ENCODE peak calls at places on chromosomes 4 and X, in four cellular contexts. U is GM12878, Q is K562, W is HepG2. L is an unnamed sample.

GRCh38 chr4:18938343-18939109 is 917.0 kb upstream of the LCORL start:
- DNase-seq in U (no peak), Q (no peak), W (no peak), L (no peak)

GRCh38 chr4:47531241-47531953 is 46.3 kb downstream of the ATP10D start:
- DNase-seq in U (peak), Q (no peak), W (peak), L (peak)

GRCh38 chr4:91653067-91653466 is 650.7 kb upstream of the GRID2 start:
- DNase-seq in U (no peak), Q (no peak), W (no peak), L (no peak)

GRCh38 chr4:48262926-48263325 is 6.7 kb downstream of the TEC start:
- DNase-seq in U (no peak), Q (no peak), W (no peak), L (no peak)

GRCh38 chr4:22521240-22521639 is 5.4 kb upstream of the ADGRA3 start:
- DNase-seq in U (no peak), Q (no peak), W (no peak), L (no peak)

GRCh38 chr4:168825975-168826374 is 184.1 kb downstream of the CBR4 start:
- DNase-seq in U (no peak), Q (no peak), W (no peak), L (no peak)

GRCh38 chr4:21802406-21802805 is 146.2 kb downstream of the KCNIP4 start:
- DNase-seq in U (no peak), Q (no peak), W (no peak), L (no peak)

GRCh38 chr4:138996090-138996489 is 19.5 kb upstream of the NOCT start:
- DNase-seq in U (no peak), Q (no peak), W (no peak), L (no peak)

GRCh38 chr4:168612435-168613139 is 115.7 kb downstream of the PALLD start:
- DNase-seq in U (no peak), Q (no peak), W (no peak), L (no peak)

GRCh38 chr4:15336410-15337184 is 91.2 kb upstream of the C1QTNF7 start:
- DNase-seq in U (no peak), Q (no peak), W (no peak), L (peak)

GRCh38 chr4:112321768-112322684 is 24.9 kb downstream of the ALPK1 start:
- DNase-seq in U (no peak), Q (peak), W (peak), L (peak)

GRCh38 chrX:22559506-22559905 is 286.8 kb downstream of the CBLL2 start:
- DNase-seq in U (no peak), Q (no peak), W (no peak), L (no peak)

GRCh38 chrX:2788980-2789379 is 37.1 kb downstream of the XG start:
- DNase-seq in U (no peak), Q (no peak), W (no peak), L (no peak)

GRCh38 chr4:139786494-139787354 is 121.1 kb downstream of the MGST2 start:
- DNase-seq in U (no peak), Q (no peak), W (no peak), L (no peak)

GRCh38 chr4:112589207-112589606 is 47.5 kb downstream of the ZGRF1 start:
- DNase-seq in U (no peak), Q (peak), W (peak), L (no peak)

GRCh38 chr4:101604976-101605375 is 185.6 kb upstream of the BANK1 start:
- DNase-seq in U (no peak), Q (no peak), W (no peak), L (no peak)

GRCh38 chr4:105122334-105122733 is 24.3 kb upstream of the TET2 start:
- DNase-seq in U (no peak), Q (no peak), W (no peak), L (peak)

GRCh38 chrX:133674726-133675470 is 259.6 kb upstream of the GPC4 start:
- DNase-seq in U (no peak), Q (no peak), W (peak), L (peak)

GRCh38 chr4:13176603-13177190 is 307.4 kb downstream of the RAB28 start:
- DNase-seq in U (no peak), Q (no peak), W (no peak), L (no peak)

GRCh38 chr4:948936-949300 is 16.7 kb downstream of the TMEM175 start:
- DNase-seq in U (no peak), Q (no peak), W (no peak), L (no peak)

GRCh38 chr4:106766519-106766918 is 269.6 kb downstream of the DKK2 start:
- DNase-seq in U (no peak), Q (no peak), W (no peak), L (no peak)

GRCh38 chr4:87097075-87097474 is 123.3 kb downstream of the KLHL8 start:
- DNase-seq in U (no peak), Q (peak), W (no peak), L (peak)

GRCh38 chr4:113116414-113117345 is 67.2 kb downstream of the ANK2 start:
- DNase-seq in U (no peak), Q (no peak), W (no peak), L (peak)

GRCh38 chr4:147583876-147584275 is 33.3 kb upstream of the TMEM184C start:
- DNase-seq in U (no peak), Q (no peak), W (no peak), L (no peak)

GRCh38 chr4:69532886-69533506 is 37.3 kb upstream of the UGT2B4 start:
- DNase-seq in U (no peak), Q (no peak), W (no peak), L (no peak)
- TF ChIP-seq REST in U (no peak), Q (no peak), W (no peak), L (no peak)

DNA sequence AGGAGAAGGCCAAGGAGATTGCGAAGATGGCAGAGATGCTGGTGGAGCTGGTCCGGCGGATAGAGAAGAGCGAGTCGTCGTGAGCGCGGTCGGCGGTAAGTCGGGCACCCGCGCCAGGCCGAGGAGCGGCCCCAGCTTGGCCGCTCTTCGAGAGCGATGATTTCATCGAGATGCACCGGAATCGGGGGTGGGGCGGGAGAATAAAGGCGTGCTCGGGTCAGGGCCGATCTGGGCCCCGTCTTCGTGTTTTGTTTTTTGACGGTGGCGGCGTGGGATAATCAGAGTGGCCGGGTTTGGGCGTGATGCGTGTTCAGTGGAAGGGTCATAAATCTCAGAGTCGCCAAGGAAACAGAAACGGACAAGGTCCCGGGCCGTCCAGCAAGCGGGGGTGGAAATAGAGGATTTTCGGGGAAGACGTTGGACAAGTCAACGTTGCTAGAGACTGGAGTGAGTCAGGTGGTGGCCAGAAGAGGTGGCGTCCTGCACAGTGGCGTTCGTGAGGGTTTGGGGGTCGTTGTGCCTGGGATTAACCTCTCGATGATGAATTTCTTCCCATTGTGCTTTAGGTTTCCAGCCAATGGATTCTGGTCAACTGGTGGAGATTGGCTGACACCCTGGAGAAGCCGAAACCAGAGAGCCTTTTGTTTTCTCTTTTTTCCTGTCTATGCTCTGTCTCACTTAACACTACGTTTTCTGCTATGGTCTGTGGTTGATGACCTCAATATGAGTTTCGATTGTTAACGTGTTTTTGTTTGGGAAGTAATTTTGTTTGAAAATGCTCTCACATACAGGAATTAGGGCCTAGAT is 882 bp downstream of the MRFAP1 start:
- DNase-seq in U (no peak), Q (peak), W (no peak), L (peak)
- TF ChIP-seq CREB1 in U (peak), Q (peak), W (no peak), L (no peak)

DNA sequence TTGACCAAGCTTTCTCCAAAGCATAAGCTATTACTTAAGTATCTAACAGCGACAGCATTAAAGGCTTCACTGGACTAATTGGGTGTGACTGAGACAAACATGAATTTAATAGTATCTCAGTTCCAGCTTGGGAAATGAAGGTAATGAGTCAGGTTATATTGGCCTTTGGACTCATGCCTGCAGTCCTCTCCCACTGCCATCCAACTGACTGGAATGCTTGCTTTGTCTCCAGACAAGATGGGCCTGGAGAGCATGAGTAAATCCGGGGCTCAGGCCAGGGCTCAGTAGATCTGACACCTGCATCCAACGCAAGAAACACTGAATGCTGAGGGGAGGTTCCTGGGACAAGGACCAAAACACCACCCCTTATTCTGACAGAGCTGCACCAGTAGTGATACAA is 294.0 kb downstream of the IQCM start:
- DNase-seq in U (no peak), Q (no peak), W (no peak), L (no peak)
- H2AFZ ChIP-seq in U (no peak), Q (no peak), W (no peak), L (no peak)

GRCh38 chrX:49844622-49845021 is 15.5 kb downstream of the PAGE4 start:
- DNase-seq in U (no peak), Q (no peak), W (no peak), L (no peak)

GRCh38 chrX:49846004-49846403 is 16.9 kb downstream of the PAGE4 start:
- DNase-seq in U (no peak), Q (no peak), W (no peak), L (no peak)

GRCh38 chrX:49838374-49838773 is 9.3 kb downstream of the PAGE4 start:
- DNase-seq in U (no peak), Q (peak), W (peak), L (peak)

GRCh38 chrX:49842603-49843002 is 13.5 kb downstream of the PAGE4 start:
- DNase-seq in U (no peak), Q (peak), W (peak), L (no peak)

GRCh38 chrX:49840679-49841078 is 11.6 kb downstream of the PAGE4 start:
- DNase-seq in U (peak), Q (peak), W (peak), L (peak)
- TF ChIP-seq REST in U (no peak), Q (no peak), W (no peak), L (no peak)

DNA sequence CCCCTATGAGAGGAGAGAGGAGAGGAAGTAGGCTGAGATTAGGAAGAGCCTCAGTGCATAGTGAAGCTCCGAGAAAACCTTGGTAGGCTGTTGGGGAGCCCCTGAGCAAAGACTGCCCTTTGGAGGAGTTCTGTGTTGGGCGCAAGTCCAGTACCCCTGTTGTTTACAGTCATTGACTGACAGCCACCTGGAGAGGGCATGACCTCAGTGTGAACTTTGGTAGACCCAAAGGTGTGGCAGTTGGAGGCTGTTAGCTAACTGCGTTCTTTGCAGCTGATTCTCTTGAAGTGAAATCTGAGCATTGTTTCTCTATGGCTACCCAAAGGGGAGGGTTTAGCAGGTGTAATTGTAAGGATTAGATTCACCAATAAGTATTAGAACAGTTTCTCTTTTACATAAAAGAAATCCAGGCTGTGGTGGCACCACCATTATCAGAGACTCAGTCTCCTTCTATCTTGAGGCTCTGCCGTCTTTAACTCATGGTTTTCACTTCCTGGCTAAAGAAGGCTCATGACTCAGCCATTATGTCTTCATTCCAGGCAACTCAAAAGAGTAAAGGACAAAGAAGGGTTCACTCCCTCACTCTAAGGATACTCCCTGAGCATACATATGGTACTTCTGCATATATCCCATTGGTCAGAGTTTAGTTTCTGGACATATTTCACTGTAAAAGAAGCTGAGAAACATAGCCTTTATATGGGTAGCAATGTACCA is 33.5 kb downstream of the ANXA3 start:
- DNase-seq in U (no peak), Q (no peak), W (peak), L (no peak)
- TF ChIP-seq CREB1 in U (no peak), Q (no peak), W (no peak), L (no peak)

GRCh38 chr4:76429636-76430035 is 5.4 kb upstream of the SHROOM3 start:
- DNase-seq in U (no peak), Q (no peak), W (no peak), L (no peak)

GRCh38 chr4:76430519-76431388 is 4.3 kb upstream of the SHROOM3 start:
- DNase-seq in U (no peak), Q (no peak), W (peak), L (peak)

GRCh38 chr4:76420311-76420710 is 630 bp downstream of the CCDC158 start:
- DNase-seq in U (no peak), Q (no peak), W (no peak), L (peak)

GRCh38 chr4:76420901-76421581 is at the start of gene CCDC158:
- DNase-seq in U (no peak), Q (no peak), W (no peak), L (peak)

GRCh38 chr4:76426272-76426671 is 5.3 kb upstream of the CCDC158 start:
- DNase-seq in U (no peak), Q (no peak), W (no peak), L (peak)
- H2AFZ ChIP-seq in U (no peak), Q (no peak), W (no peak), L (no peak)

GRCh38 chrX:119943185-119943988 is at the start of gene NKAP:
- DNase-seq in U (peak), Q (peak), W (peak), L (peak)
- TF ChIP-seq REST in U (no peak), Q (no peak), W (peak), L (no peak)

GRCh38 chrX:148874621-148875020 is 374.2 kb downstream of the AFF2 start:
- DNase-seq in U (no peak), Q (no peak), W (no peak), L (no peak)
- TF ChIP-seq CREB1 in U (no peak), Q (no peak), W (no peak), L (no peak)

DNA sequence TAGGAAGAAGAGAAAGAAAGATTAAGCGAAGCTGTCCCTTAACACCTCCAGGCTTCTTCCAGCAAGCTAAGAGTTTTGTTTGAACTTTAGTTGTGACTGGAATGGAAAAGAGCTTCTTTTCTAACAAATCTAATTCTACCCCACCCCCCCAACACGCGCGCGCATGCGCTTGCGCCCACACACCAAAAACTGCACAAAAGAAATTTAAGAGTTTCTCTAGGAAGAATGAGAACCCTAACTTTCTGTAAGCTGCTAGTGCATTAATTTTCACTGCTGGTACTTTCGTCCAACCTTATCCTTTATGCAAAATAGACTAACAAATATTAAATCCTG is 9.0 kb upstream of the INTU start:
- DNase-seq in U (no peak), Q (no peak), W (no peak), L (peak)
- H2AFZ ChIP-seq in U (no peak), Q (no peak), W (no peak), L (peak)

L was measured in GM23338.